ENCODE peak calls at places on chromosomes 1 and 21, in seven cellular contexts. One of them, this sample, is unnamed.

GRCh38 chr1:200444478-200444877 is 34.6 kb upstream of the ZNF281 start:
- DNase-seq in HL-60: no peak
- DNase-seq in HCT116: no peak
- DNase-seq in H1: no peak
- DNase-seq in upper lobe of left lung: no peak
- DNase-seq in transverse colon: no peak
- DNase-seq in GM23338: no peak
- DNase-seq in this sample: no peak

GRCh38 chr1:77833521-77834100 is 54.2 kb downstream of the MIGA1 start:
- DNase-seq in HCT116: no peak
- DNase-seq in upper lobe of left lung: no peak
- DNase-seq in transverse colon: no peak
- DNase-seq in H1: no peak
- DNase-seq in GM23338: no peak
- DNase-seq in HL-60: no peak
- DNase-seq in this sample: no peak

GRCh38 chr1:28297826-28298225 is 31.0 kb upstream of the MED18 start:
- DNase-seq in GM23338: no peak
- DNase-seq in transverse colon: no peak
- DNase-seq in H1: no peak
- DNase-seq in HCT116: no peak
- DNase-seq in upper lobe of left lung: no peak
- DNase-seq in HL-60: no peak
- DNase-seq in this sample: no peak

GRCh38 chr1:23594927-23595353 is 35.6 kb upstream of the ID3 start:
- DNase-seq in GM23338: no peak
- DNase-seq in transverse colon: peak
- DNase-seq in H1: no peak
- DNase-seq in HCT116: no peak
- DNase-seq in HL-60: peak
- DNase-seq in upper lobe of left lung: no peak
- DNase-seq in this sample: no peak

GRCh38 chr1:204077979-204078696 is 5.2 kb downstream of the SOX13 start:
- DNase-seq in GM23338: peak
- DNase-seq in HCT116: no peak
- DNase-seq in transverse colon: no peak
- DNase-seq in H1: peak
- DNase-seq in HL-60: no peak
- DNase-seq in upper lobe of left lung: peak
- DNase-seq in this sample: no peak

GRCh38 chr1:19284881-19285280 is 3.7 kb downstream of the AKR7A3 start:
- DNase-seq in GM23338: no peak
- DNase-seq in HL-60: no peak
- DNase-seq in upper lobe of left lung: no peak
- DNase-seq in HCT116: no peak
- DNase-seq in transverse colon: no peak
- DNase-seq in H1: no peak
- DNase-seq in this sample: no peak

GRCh38 chr1:235324296-235324695 is 3.7 kb downstream of the ARID4B start:
- DNase-seq in GM23338: no peak
- DNase-seq in upper lobe of left lung: no peak
- DNase-seq in H1: no peak
- DNase-seq in transverse colon: no peak
- DNase-seq in HL-60: no peak
- DNase-seq in HCT116: no peak
- DNase-seq in this sample: no peak

GRCh38 chr1:159927211-159927886 is 2.0 kb upstream of the TAGLN2 start:
- DNase-seq in transverse colon: no peak
- DNase-seq in H1: no peak
- DNase-seq in HCT116: no peak
- DNase-seq in HL-60: no peak
- DNase-seq in upper lobe of left lung: no peak
- DNase-seq in GM23338: no peak
- DNase-seq in this sample: no peak

GRCh38 chr1:36822648-36823047 is 211.7 kb downstream of the GRIK3 start:
- DNase-seq in transverse colon: no peak
- DNase-seq in GM23338: no peak
- DNase-seq in upper lobe of left lung: no peak
- DNase-seq in HL-60: peak
- DNase-seq in HCT116: no peak
- DNase-seq in H1: no peak
- DNase-seq in this sample: no peak

GRCh38 chr1:94182191-94182590 is 55.2 kb downstream of the ARHGAP29 start:
- DNase-seq in transverse colon: no peak
- DNase-seq in upper lobe of left lung: no peak
- DNase-seq in GM23338: no peak
- DNase-seq in H1: no peak
- DNase-seq in HL-60: no peak
- DNase-seq in HCT116: no peak
- DNase-seq in this sample: no peak

GRCh38 chr1:71908313-71908712 is 374.0 kb downstream of the NEGR1 start:
- DNase-seq in HL-60: no peak
- DNase-seq in upper lobe of left lung: peak
- DNase-seq in transverse colon: no peak
- DNase-seq in HCT116: no peak
- DNase-seq in GM23338: no peak
- DNase-seq in H1: no peak
- DNase-seq in this sample: no peak

GRCh38 chr1:183148599-183148998 is 37.5 kb upstream of the LAMC2 start:
- DNase-seq in upper lobe of left lung: no peak
- DNase-seq in H1: no peak
- DNase-seq in HL-60: no peak
- DNase-seq in transverse colon: no peak
- DNase-seq in GM23338: no peak
- DNase-seq in HCT116: no peak
- DNase-seq in this sample: no peak

GRCh38 chr1:201321826-201322390 is 38.6 kb downstream of the PKP1 start:
- DNase-seq in HCT116: no peak
- DNase-seq in upper lobe of left lung: no peak
- DNase-seq in transverse colon: no peak
- DNase-seq in H1: no peak
- DNase-seq in HL-60: no peak
- DNase-seq in GM23338: no peak
- DNase-seq in this sample: no peak

GRCh38 chr1:197691816-197692215 is 83.5 kb downstream of the DENND1B start:
- DNase-seq in transverse colon: peak
- DNase-seq in upper lobe of left lung: no peak
- DNase-seq in HL-60: no peak
- DNase-seq in H1: no peak
- DNase-seq in HCT116: no peak
- DNase-seq in GM23338: no peak
- DNase-seq in this sample: no peak

GRCh38 chr1:162131405-162132321 is 62.2 kb downstream of the NOS1AP start:
- DNase-seq in HL-60: no peak
- DNase-seq in GM23338: no peak
- DNase-seq in H1: no peak
- DNase-seq in upper lobe of left lung: no peak
- DNase-seq in transverse colon: no peak
- DNase-seq in HCT116: no peak
- DNase-seq in this sample: no peak

GRCh38 chr21:22145555-22145954 is 1147.3 kb downstream of the NCAM2 start:
- DNase-seq in H1: no peak
- DNase-seq in HCT116: no peak
- DNase-seq in GM23338: no peak
- DNase-seq in HL-60: no peak
- DNase-seq in transverse colon: no peak
- DNase-seq in upper lobe of left lung: no peak
- DNase-seq in this sample: no peak

GRCh38 chr1:32187850-32188249 is 8.4 kb downstream of the TXLNA start:
- DNase-seq in upper lobe of left lung: no peak
- DNase-seq in GM23338: no peak
- DNase-seq in HL-60: no peak
- DNase-seq in HCT116: no peak
- DNase-seq in transverse colon: no peak
- DNase-seq in H1: no peak
- DNase-seq in this sample: no peak

GRCh38 chr1:95733031-95733430 is 499.0 kb downstream of the RWDD3 start:
- DNase-seq in H1: no peak
- DNase-seq in GM23338: no peak
- DNase-seq in HCT116: no peak
- DNase-seq in transverse colon: no peak
- DNase-seq in upper lobe of left lung: no peak
- DNase-seq in HL-60: no peak
- DNase-seq in this sample: no peak

GRCh38 chr1:31372961-31373896 is at the start of gene FABP3:
- DNase-seq in H1: peak
- DNase-seq in HL-60: peak
- DNase-seq in GM23338: peak
- DNase-seq in transverse colon: peak
- DNase-seq in HCT116: no peak
- DNase-seq in upper lobe of left lung: peak
- DNase-seq in this sample: no peak

GRCh38 chr1:15803380-15803779 is 4.1 kb downstream of the UQCRHL start:
- DNase-seq in HCT116: peak
- DNase-seq in transverse colon: no peak
- DNase-seq in GM23338: peak
- DNase-seq in HL-60: peak
- DNase-seq in H1: no peak
- DNase-seq in upper lobe of left lung: no peak
- DNase-seq in this sample: no peak

GRCh38 chr1:162755306-162755705 is 35.2 kb upstream of the HSD17B7 start:
- DNase-seq in upper lobe of left lung: no peak
- DNase-seq in transverse colon: no peak
- DNase-seq in HCT116: no peak
- DNase-seq in GM23338: no peak
- DNase-seq in HL-60: no peak
- DNase-seq in H1: no peak
- DNase-seq in this sample: no peak

GRCh38 chr1:233020441-233020840 is 70.0 kb downstream of the NTPCR start:
- DNase-seq in upper lobe of left lung: no peak
- DNase-seq in transverse colon: no peak
- DNase-seq in GM23338: no peak
- DNase-seq in HL-60: no peak
- DNase-seq in H1: no peak
- DNase-seq in HCT116: no peak
- DNase-seq in this sample: peak

GRCh38 chr1:233019083-233019482 is 68.7 kb downstream of the NTPCR start:
- DNase-seq in GM23338: no peak
- DNase-seq in HCT116: no peak
- DNase-seq in H1: no peak
- DNase-seq in HL-60: no peak
- DNase-seq in transverse colon: no peak
- DNase-seq in upper lobe of left lung: no peak
- DNase-seq in this sample: no peak

GRCh38 chr1:233016798-233017197 is 66.4 kb downstream of the NTPCR start:
- DNase-seq in HCT116: no peak
- DNase-seq in GM23338: no peak
- DNase-seq in transverse colon: no peak
- DNase-seq in H1: no peak
- DNase-seq in HL-60: no peak
- DNase-seq in upper lobe of left lung: no peak
- DNase-seq in this sample: no peak

GRCh38 chr1:233019921-233020320 is 69.5 kb downstream of the NTPCR start:
- DNase-seq in transverse colon: no peak
- DNase-seq in upper lobe of left lung: no peak
- DNase-seq in HCT116: no peak
- DNase-seq in GM23338: no peak
- DNase-seq in HL-60: no peak
- DNase-seq in H1: no peak
- DNase-seq in this sample: no peak

DNA sequence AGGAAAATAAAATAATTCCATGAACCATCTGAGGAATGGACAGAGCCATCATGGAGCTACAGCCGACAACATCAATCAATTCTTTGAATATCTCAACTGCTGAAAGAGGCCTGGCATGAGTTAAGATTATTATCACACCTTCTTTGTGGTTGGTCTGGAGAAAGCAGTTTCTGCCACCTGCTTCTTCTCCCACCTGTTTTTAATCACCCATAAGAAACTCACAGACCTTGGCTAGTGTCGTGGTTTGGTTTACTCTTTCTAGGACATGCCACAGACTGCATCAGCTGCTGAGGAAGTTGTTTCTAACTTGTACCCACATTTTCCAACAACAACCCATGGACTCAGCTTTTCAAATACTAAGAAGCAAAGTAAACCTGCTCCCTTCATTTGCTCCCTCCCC is 65.6 kb downstream of the NTPCR start:
- DNase-seq in GM23338: no peak
- DNase-seq in H1: no peak
- DNase-seq in HCT116: no peak
- DNase-seq in transverse colon: no peak
- DNase-seq in HL-60: peak
- DNase-seq in upper lobe of left lung: no peak
- DNase-seq in this sample: no peak
- TF ChIP-seq POLR2AphosphoS5 in GM23338: no peak
- TF ChIP-seq POLR2AphosphoS5 in H1: no peak
- TF ChIP-seq POLR2AphosphoS5 in HCT116: no peak
- TF ChIP-seq POLR2AphosphoS5 in transverse colon: no peak
- TF ChIP-seq POLR2AphosphoS5 in HL-60: no peak
- TF ChIP-seq POLR2AphosphoS5 in upper lobe of left lung: no peak
- TF ChIP-seq POLR2AphosphoS5 in this sample: no peak

GRCh38 chr1:154970631-154971340 is at the start of gene SHC1:
- DNase-seq in H1: peak
- DNase-seq in HL-60: no peak
- DNase-seq in upper lobe of left lung: peak
- DNase-seq in transverse colon: peak
- DNase-seq in GM23338: peak
- DNase-seq in HCT116: no peak
- DNase-seq in this sample: no peak

GRCh38 chr1:154969741-154970452 is 650 bp downstream of the SHC1 start:
- DNase-seq in HCT116: no peak
- DNase-seq in H1: no peak
- DNase-seq in transverse colon: no peak
- DNase-seq in HL-60: no peak
- DNase-seq in GM23338: no peak
- DNase-seq in upper lobe of left lung: no peak
- DNase-seq in this sample: no peak

GRCh38 chr1:154967331-154967950 is 3.1 kb downstream of the SHC1 start:
- DNase-seq in HCT116: no peak
- DNase-seq in transverse colon: no peak
- DNase-seq in GM23338: no peak
- DNase-seq in upper lobe of left lung: no peak
- DNase-seq in H1: no peak
- DNase-seq in HL-60: no peak
- DNase-seq in this sample: no peak

GRCh38 chr1:154969246-154969645 is 1.3 kb downstream of the SHC1 start:
- DNase-seq in HCT116: no peak
- DNase-seq in upper lobe of left lung: no peak
- DNase-seq in H1: no peak
- DNase-seq in transverse colon: no peak
- DNase-seq in HL-60: no peak
- DNase-seq in GM23338: no peak
- DNase-seq in this sample: no peak

GRCh38 chr1:154968731-154969130 is 1.8 kb downstream of the SHC1 start:
- DNase-seq in HL-60: no peak
- DNase-seq in GM23338: no peak
- DNase-seq in HCT116: no peak
- DNase-seq in upper lobe of left lung: no peak
- DNase-seq in H1: no peak
- DNase-seq in transverse colon: no peak
- DNase-seq in this sample: no peak
- H3K4me3 ChIP-seq in HL-60: no peak
- H3K4me3 ChIP-seq in GM23338: peak
- H3K4me3 ChIP-seq in HCT116: no peak
- H3K4me3 ChIP-seq in upper lobe of left lung: no peak
- H3K4me3 ChIP-seq in H1: peak
- H3K4me3 ChIP-seq in transverse colon: no peak
- H3K4me3 ChIP-seq in this sample: peak

GRCh38 chr1:247281001-247281574 is 25.2 kb downstream of the VN1R5 start:
- DNase-seq in transverse colon: no peak
- DNase-seq in HL-60: no peak
- DNase-seq in GM23338: no peak
- DNase-seq in upper lobe of left lung: no peak
- DNase-seq in HCT116: no peak
- DNase-seq in H1: no peak
- DNase-seq in this sample: no peak
- TF ChIP-seq POLR2AphosphoS5 in transverse colon: no peak
- TF ChIP-seq POLR2AphosphoS5 in HL-60: no peak
- TF ChIP-seq POLR2AphosphoS5 in GM23338: no peak
- TF ChIP-seq POLR2AphosphoS5 in upper lobe of left lung: no peak
- TF ChIP-seq POLR2AphosphoS5 in HCT116: no peak
- TF ChIP-seq POLR2AphosphoS5 in H1: no peak
- TF ChIP-seq POLR2AphosphoS5 in this sample: no peak

GRCh38 chr1:87212431-87213125 is 116.1 kb upstream of the LMO4 start:
- DNase-seq in H1: no peak
- DNase-seq in HL-60: no peak
- DNase-seq in upper lobe of left lung: no peak
- DNase-seq in transverse colon: no peak
- DNase-seq in GM23338: no peak
- DNase-seq in HCT116: no peak
- DNase-seq in this sample: no peak
- H3K4me3 ChIP-seq in H1: no peak
- H3K4me3 ChIP-seq in HL-60: no peak
- H3K4me3 ChIP-seq in upper lobe of left lung: no peak
- H3K4me3 ChIP-seq in transverse colon: no peak
- H3K4me3 ChIP-seq in GM23338: no peak
- H3K4me3 ChIP-seq in HCT116: no peak
- H3K4me3 ChIP-seq in this sample: no peak